ENCODE peak calls at places on chromosomes 2 and 18, in five cellular contexts. R, Y, V, U and Q are unnamed samples.

GRCh38 chr2:172906401-172906811 is 169.2 kb upstream of the MAP3K20 start:
- DNase-seq in V (no peak), Y (peak; percentile 57), U (peak; percentile 80), R (no peak), Q (peak; percentile 50)

GRCh38 chr2:203412555-203413331 is 84.5 kb downstream of the ABI2 start:
- DNase-seq in R (no peak), Y (peak; percentile 31), V (no peak), U (peak; percentile 37), Q (no peak)

GRCh38 chr18:48842259-48843061 is 108.3 kb downstream of the SMAD7 start:
- DNase-seq in R (peak; percentile 74), U (peak; percentile 62), V (no peak), Y (no peak), Q (peak; percentile 78)

GRCh38 chr18:56869189-56869777 is 218.1 kb downstream of the WDR7 start:
- DNase-seq in V (no peak), Y (no peak), U (no peak), R (no peak), Q (no peak)

GRCh38 chr18:77078671-77079070 is 53.9 kb downstream of the MBP start:
- DNase-seq in R (no peak), V (no peak), U (no peak), Y (no peak), Q (no peak)

GRCh38 chr18:46466236-46467160 is 190.5 kb downstream of the LOXHD1 start:
- DNase-seq in Y (no peak), V (no peak), R (no peak), U (no peak), Q (no peak)

GRCh38 chr2:85801871-85802270 is 48.1 kb downstream of the ATOH8 start:
- DNase-seq in Y (no peak), U (no peak), V (no peak), R (no peak), Q (no peak)

GRCh38 chr2:27992787-27993747 is 102.5 kb downstream of the BABAM2 start:
- DNase-seq in U (no peak), Y (no peak), V (no peak), R (no peak), Q (no peak)

GRCh38 chr18:32276896-32277295 is 87.1 kb downstream of the MEP1B start:
- DNase-seq in U (no peak), V (no peak), Y (no peak), R (no peak), Q (no peak)

GRCh38 chr2:105344704-105345345 is 7.5 kb downstream of the C2orf49 start:
- DNase-seq in V (no peak), Y (no peak), R (no peak), U (no peak), Q (no peak)

GRCh38 chr2:150732491-150732890 is 245.0 kb upstream of the RND3 start:
- DNase-seq in Y (no peak), R (no peak), U (no peak), V (no peak), Q (no peak)

GRCh38 chr2:10614940-10615339 is 74.8 kb downstream of the NOL10 start:
- DNase-seq in U (peak; percentile 26), Y (no peak), R (no peak), V (no peak), Q (no peak)

GRCh38 chr2:74343316-74343715 is at the start of gene SLC4A5:
- DNase-seq in R (no peak), U (no peak), Y (no peak), V (no peak), Q (no peak)

GRCh38 chr18:48955528-48956261 is 4.9 kb upstream of the SMAD7 start:
- DNase-seq in U (peak; percentile 42), V (no peak), Y (no peak), R (no peak), Q (peak; percentile 82)

GRCh38 chr2:161090401-161090800 is 69.8 kb upstream of the TANK start:
- DNase-seq in U (peak; percentile 21), R (peak; percentile 54), Y (no peak), V (no peak), Q (no peak)

GRCh38 chr2:61993422-61994024 is 88.0 kb downstream of the COMMD1 start:
- DNase-seq in V (no peak), R (no peak), U (peak; percentile 39), Y (no peak), Q (no peak)

GRCh38 chr18:72727776-72728175 is 140.0 kb downstream of the NETO1 start:
- DNase-seq in U (no peak), V (no peak), R (no peak), Y (no peak), Q (no peak)

DNA sequence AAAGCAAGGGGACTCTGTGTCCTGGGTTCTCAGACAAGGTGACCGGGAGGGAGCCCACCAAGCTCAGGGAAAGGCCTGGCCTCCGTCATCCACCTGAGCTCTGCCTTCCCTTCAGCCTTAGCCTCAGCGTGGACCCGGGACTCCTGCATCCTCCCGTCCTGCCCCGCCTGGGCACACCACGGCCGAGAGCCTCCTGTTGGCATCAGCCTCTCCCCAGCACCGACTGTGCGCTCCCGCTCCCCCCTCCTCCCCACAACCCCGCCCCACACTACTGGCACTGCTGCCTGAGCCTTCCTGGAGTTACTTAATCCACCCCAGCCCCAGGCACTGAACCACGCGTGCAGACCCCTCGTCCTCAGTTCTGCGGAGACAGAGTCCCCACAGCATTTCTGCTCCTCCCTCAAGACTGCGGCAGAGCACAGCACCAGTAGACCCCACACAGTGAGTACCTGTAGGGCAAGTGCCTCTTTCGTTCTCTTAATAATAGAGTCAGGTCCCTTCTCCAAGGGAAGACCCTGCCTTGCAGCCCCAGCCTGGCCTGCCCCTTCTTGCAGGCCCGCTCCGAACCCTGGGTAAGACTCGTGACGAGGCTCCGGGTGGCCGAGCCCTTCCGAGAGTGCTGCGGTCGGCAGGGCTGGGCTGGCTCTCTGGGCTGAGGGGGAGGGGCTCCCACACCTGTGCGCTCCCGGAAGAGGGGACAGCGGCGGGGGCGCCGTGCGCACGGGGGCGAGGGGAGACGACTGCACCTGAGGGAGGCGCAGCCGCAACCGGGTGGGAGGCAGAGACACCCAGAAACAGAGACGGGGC is at the start of gene AMER3:
- DNase-seq in V (no peak), U (no peak), Y (no peak), R (no peak), Q (no peak)
- H3K4me3 ChIP-seq in V (peak within 1 kb of the TSS; percentile 46), U (no peak within 1 kb of the TSS), Y (peak within 1 kb of the TSS; percentile 56), R (no peak within 1 kb of the TSS), Q (peak within 1 kb of the TSS; percentile 47)

DNA sequence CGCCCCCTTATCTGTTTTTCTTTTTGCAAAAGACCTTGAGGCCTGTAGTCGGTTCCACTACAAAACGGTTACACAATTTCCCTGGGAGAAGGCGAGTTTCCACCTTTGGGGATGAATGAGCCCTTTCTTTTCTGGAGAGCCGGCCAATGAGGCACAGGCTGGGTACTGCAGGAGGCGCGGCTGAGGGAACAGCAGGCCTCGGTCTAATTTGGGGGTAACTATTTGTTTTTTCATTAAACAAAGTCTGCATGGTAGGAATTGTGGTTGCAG is 129.2 kb downstream of the MYCN start:
- DNase-seq in V (no peak), U (peak; percentile 85), Y (no peak), R (no peak), Q (no peak)
- H3K9me3 ChIP-seq in V (no peaks in the 10 kb centered on the region), U (no peaks in the 10 kb centered on the region), Y (no peaks in the 10 kb centered on the region), R (no peaks in the 10 kb centered on the region), Q (no peaks in the 10 kb centered on the region)

GRCh38 chr2:46317092-46317486 is 19.9 kb downstream of the EPAS1 start:
- DNase-seq in U (no peak), R (no peak), Y (no peak), V (no peak), Q (no peak)
- H3K4me1 ChIP-seq in U (peaks cover 13% of the 10 kb centered on the region), R (no peaks in the 10 kb centered on the region), Y (peaks cover 100% of the 10 kb centered on the region), V (peaks cover 3% of the 10 kb centered on the region), Q (peaks cover 27% of the 10 kb centered on the region)

DNA sequence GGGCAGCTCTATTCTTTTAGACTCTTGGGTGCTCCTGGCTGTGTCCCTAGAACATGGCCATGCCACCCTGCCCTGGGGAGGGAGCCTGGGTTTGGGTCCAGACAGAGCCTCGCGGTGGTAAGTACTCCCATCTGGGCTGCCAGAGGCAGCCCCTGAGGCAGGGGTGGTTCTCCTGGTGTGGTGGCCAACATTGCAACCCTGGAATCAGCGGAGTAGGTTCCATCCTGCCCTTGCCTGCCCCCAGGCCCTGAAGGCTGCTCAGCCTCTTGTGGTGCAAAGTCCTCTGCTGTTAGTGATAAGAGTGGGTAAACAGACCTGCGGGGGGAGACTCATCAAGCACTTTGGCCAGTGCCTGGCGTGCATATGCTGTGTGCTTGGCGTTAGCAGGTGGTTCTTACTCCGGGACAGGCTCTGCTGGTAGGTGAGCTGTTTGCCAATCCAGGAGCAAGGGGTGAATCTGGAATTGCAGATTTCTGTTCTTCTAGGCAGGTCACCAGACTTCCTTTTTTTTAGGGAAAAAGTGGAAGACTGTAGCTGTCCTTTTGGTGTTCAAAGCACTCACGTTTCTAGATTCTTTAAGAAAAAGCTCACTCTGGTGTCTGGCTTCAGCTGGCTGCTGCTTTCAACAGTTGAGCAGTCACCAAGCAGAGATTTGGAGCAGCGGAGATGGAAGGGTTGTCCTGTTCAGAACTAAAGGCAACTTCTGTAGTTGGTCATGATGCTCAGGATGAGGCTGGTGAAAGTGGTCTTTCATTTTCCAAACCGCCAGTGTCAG is 3.2 kb downstream of the CNNM3 start:
- DNase-seq in V (no peak), R (no peak), U (no peak), Y (peak; percentile 51), Q (peak; percentile 58)
- H3K4me3 ChIP-seq in V (no peak overlapping the region), R (no peak overlapping the region), U (no peak overlapping the region), Y (peak overlapping the region; percentile 90), Q (no peak overlapping the region)

DNA sequence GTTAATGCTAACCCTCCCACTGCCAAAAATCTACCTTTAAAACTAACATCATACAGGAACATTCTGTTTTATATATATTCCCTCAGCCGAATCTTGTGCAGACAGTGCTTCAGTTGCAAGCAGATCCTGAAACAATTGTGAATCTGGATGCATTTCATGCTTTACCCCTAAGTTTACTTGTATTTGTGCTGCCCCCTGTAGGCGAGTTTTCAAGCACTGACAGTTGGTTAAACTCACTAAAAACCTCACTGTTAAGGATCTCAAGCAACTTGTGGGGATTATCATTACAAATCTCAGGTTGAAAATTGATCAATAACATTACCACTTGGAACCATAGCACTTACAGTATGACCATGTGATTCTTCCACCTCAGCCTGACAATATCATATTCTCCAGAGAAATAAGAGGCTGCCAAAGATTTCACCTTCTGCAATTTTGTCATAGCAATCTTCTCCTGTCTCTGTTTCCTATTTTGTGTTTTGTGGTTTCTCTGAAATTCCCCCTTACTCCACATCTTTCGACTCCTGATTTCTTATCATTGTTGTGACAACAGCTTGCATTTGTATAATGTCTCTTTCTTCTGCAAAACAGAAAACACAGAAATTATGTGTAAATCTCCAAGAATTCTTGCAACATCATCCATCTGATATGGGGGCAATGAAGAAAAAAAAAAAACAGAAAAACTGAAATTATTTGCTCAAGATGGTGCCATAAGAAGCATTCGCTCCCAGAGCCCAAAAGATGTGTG is 354.6 kb upstream of the SETBP1 start:
- DNase-seq in R (no peak), Y (peak; percentile 16), U (peak; percentile 60), V (no peak), Q (peak; percentile 57)
- H3K9me3 ChIP-seq in R (no peaks in the 10 kb centered on the region), Y (peaks cover 5% of the 10 kb centered on the region), U (no peaks in the 10 kb centered on the region), V (no peaks in the 10 kb centered on the region), Q (no peaks in the 10 kb centered on the region)

DNA sequence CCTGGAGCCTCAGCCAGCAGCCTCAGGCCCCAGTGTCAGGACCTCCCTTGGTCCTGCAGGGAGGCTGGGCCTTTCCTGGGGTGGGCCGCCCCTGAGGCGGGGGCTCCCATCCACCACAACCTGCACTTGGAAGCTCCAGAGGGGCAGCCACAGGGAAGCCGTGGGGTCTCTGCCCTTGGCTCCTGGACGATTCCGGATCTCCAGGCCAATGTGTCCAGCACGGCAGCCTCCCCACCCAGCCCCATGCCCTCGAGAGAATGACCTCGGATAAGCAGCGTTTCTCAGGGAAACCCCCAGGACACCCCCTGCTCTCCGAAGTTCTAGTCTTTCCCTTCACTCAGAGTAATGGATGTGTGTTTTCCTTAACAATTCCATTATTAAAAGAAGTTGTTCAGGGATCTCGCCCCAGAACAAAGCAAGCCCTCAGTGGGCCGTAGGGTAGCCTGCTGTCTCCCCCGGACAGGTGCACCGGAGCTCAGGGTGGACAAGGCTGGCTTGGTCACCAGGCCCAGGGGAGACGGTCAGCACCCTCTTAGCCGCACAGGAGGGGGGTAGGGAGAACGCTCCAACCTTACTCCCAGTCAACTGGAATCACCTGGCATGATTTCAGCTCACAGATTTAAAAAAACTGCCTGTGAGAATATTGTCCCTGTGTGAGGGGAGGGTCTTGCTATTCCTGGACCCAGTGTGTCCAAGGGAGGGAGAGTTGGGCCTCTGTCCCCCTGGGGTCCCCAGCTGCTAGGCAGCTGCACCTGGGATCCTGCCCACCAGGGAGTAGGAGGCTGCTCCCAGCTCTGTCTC is 72.2 kb upstream of the OTOS start:
- DNase-seq in U (no peak), Y (no peak), R (no peak), V (peak; percentile 40), Q (no peak)
- H3K4me1 ChIP-seq in U (no peaks in the 10 kb centered on the region), Y (no peaks in the 10 kb centered on the region), R (no peaks in the 10 kb centered on the region), V (no peaks in the 10 kb centered on the region), Q (no peaks in the 10 kb centered on the region)